ENCODE peak calls at places on chromosome 9, in ten cellular contexts. F is HuH-7; Z is stimulated activated CD8-positive, alpha-beta memory T cell treated with anti-CD3 and anti-CD28 coated beads, Interleukin-7, amount 100 ng/mL, for 24 hours; J is activated CD4-positive, alpha-beta memory T cell treated with anti-CD3 and anti-CD28 coated beads, Interleukin-2, amount 10 ng/mL, durations not matched to agents 7 days and 5 days; G is activated CD4-positive, alpha-beta T cell treated with anti-CD3 and anti-CD28 coated beads, Interleukin-2, amount 50 U/mL, for 1 hour; R is HT-29; K is activated CD8-positive, alpha-beta T cell treated with anti-CD3 and anti-CD28 coated beads, Interleukin-2, amount 10 ng/mL, durations not matched to agents 7 days and 5 days; E is NT2/D1; Y is HuH-7.5; I is Panc1. W is an unnamed sample.

GRCh38 chr9:107367727-107368502 is 84.8 kb downstream of the RAD23B start:
- DNase-seq in F (no peak), Z (no peak), J (no peak), G (no peak), R (no peak), K (no peak), E (no peak), Y (no peak), I (no peak), W (no peak)

GRCh38 chr9:33227013-33227398 is 13.0 kb upstream of the SPINK4 start:
- DNase-seq in F (no peak), Z (no peak), J (no peak), G (no peak), R (no peak), K (no peak), E (no peak), Y (no peak), I (no peak), W (no peak)

GRCh38 chr9:93134018-93134739 is at the start of gene NINJ1:
- DNase-seq in F (peak; percentile 90), Z (peak; percentile 56), J (peak; percentile 77), G (peak; percentile 80), R (peak; percentile 57), K (peak; percentile 73), E (no peak), Y (peak; percentile 95), I (no peak), W (peak; percentile 96)

GRCh38 chr9:131738293-131738692 is 1.6 kb downstream of the RAPGEF1 start:
- DNase-seq in F (no peak), Z (no peak), J (no peak), G (no peak), R (no peak), K (no peak), E (no peak), Y (no peak), I (no peak), W (no peak)

GRCh38 chr9:108217601-108218190 is 638.1 kb downstream of the ACTL7B start:
- DNase-seq in F (no peak), Z (no peak), J (no peak), G (no peak), R (no peak), K (no peak), E (no peak), Y (no peak), I (no peak), W (no peak)

GRCh38 chr9:81344366-81344765 is 345.0 kb downstream of the TLE1 start:
- DNase-seq in F (no peak), Z (no peak), J (no peak), G (no peak), R (no peak), K (no peak), E (no peak), Y (no peak), I (no peak), W (no peak)

GRCh38 chr9:121612511-121612998 is 38.9 kb upstream of the DAB2IP start:
- DNase-seq in F (no peak), Z (no peak), J (no peak), G (no peak), R (peak; percentile 65), K (peak; percentile 25), E (no peak), Y (no peak), I (no peak), W (no peak)

GRCh38 chr9:8732367-8733075 is 932.9 kb upstream of the DMAC1 start:
- DNase-seq in F (no peak), Z (no peak), J (no peak), G (no peak), R (no peak), K (no peak), E (no peak), Y (no peak), I (no peak), W (no peak)

GRCh38 chr9:136050706-136051567 is 44.2 kb downstream of the NACC2 start:
- DNase-seq in F (no peak), Z (no peak), J (no peak), G (no peak), R (peak; percentile 32), K (no peak), E (no peak), Y (no peak), I (no peak), W (no peak)

GRCh38 chr9:15935661-15936315 is 382.9 kb downstream of the CCDC171 start:
- DNase-seq in F (no peak), Z (no peak), J (no peak), G (no peak), R (no peak), K (no peak), E (no peak), Y (no peak), I (no peak), W (no peak)

GRCh38 chr9:126204197-126204596 is 122.4 kb upstream of the MVB12B start:
- DNase-seq in F (no peak), Z (no peak), J (no peak), G (no peak), R (no peak), K (no peak), E (no peak), Y (no peak), I (no peak), W (no peak)

GRCh38 chr9:104794070-104794469 is 30.1 kb downstream of the NIPSNAP3B start:
- DNase-seq in F (no peak), Z (no peak), J (no peak), G (no peak), R (no peak), K (no peak), E (no peak), Y (no peak), I (no peak), W (no peak)

GRCh38 chr9:4425358-4426045 is 64.8 kb upstream of the SLC1A1 start:
- DNase-seq in F (no peak), Z (no peak), J (no peak), G (no peak), R (no peak), K (no peak), E (no peak), Y (no peak), I (no peak), W (no peak)

GRCh38 chr9:12764150-12764549 is 10.7 kb upstream of the LURAP1L start:
- DNase-seq in F (no peak), Z (no peak), J (no peak), G (no peak), R (no peak), K (no peak), E (no peak), Y (no peak), I (no peak), W (no peak)

GRCh38 chr9:37752646-37753488 is 738 bp upstream of the TRMT10B start:
- DNase-seq in F (no peak), Z (no peak), J (no peak), G (no peak), R (no peak), K (no peak), E (no peak), Y (no peak), I (no peak), W (no peak)

GRCh38 chr9:3361115-3361514 is 164.7 kb downstream of the RFX3 start:
- DNase-seq in F (no peak), Z (no peak), J (no peak), G (no peak), R (no peak), K (no peak), E (no peak), Y (no peak), I (no peak), W (no peak)

GRCh38 chr9:8855046-8855445 is 1055.5 kb upstream of the DMAC1 start:
- DNase-seq in F (no peak), Z (no peak), J (no peak), G (no peak), R (no peak), K (no peak), E (no peak), Y (no peak), I (no peak), W (no peak)

GRCh38 chr9:18442629-18443491 is 31.1 kb upstream of the ADAMTSL1 start:
- DNase-seq in F (peak; percentile 28), Z (peak; percentile 7), J (peak; percentile 54), G (peak; percentile 23), R (peak; percentile 59), K (peak; percentile 68), E (peak; percentile 84), Y (peak; percentile 33), I (no peak), W (peak; percentile 18)

GRCh38 chr9:129860653-129861446 is 25.6 kb downstream of the USP20 start:
- DNase-seq in F (no peak), Z (no peak), J (no peak), G (no peak), R (no peak), K (no peak), E (no peak), Y (no peak), I (no peak), W (no peak)

GRCh38 chr9:37952731-37953130 is 48.8 kb upstream of the SLC25A51 start:
- DNase-seq in F (no peak), Z (no peak), J (no peak), G (no peak), R (no peak), K (no peak), E (no peak), Y (no peak), I (no peak), W (no peak)

GRCh38 chr9:130106860-130107848 is 53.4 kb downstream of the GPR107 start:
- DNase-seq in F (peak; percentile 71), Z (peak; percentile 83), J (peak; percentile 85), G (peak; percentile 90), R (peak; percentile 84), K (peak; percentile 90), E (peak; percentile 67), Y (peak; percentile 72), I (peak; percentile 27), W (no peak)

GRCh38 chr9:89435315-89435823 is 62.5 kb downstream of the SEMA4D start:
- DNase-seq in F (no peak), Z (no peak), J (peak; percentile 31), G (no peak), R (peak; percentile 87), K (no peak), E (peak; percentile 93), Y (peak; percentile 40), I (no peak), W (no peak)

GRCh38 chr9:33244150-33244784 is 4.3 kb downstream of the SPINK4 start:
- DNase-seq in F (no peak), Z (no peak), J (no peak), G (no peak), R (no peak), K (no peak), E (no peak), Y (no peak), I (no peak), W (no peak)

GRCh38 chr9:89635007-89635742 is 30.4 kb downstream of the GADD45G start:
- DNase-seq in F (no peak), Z (no peak), J (no peak), G (no peak), R (no peak), K (no peak), E (no peak), Y (no peak), I (no peak), W (no peak)

GRCh38 chr9:23538060-23538387 is 288.0 kb downstream of the ELAVL2 start:
- DNase-seq in F (no peak), Z (no peak), J (no peak), G (no peak), R (no peak), K (no peak), E (no peak), Y (no peak), I (no peak), W (no peak)

GRCh38 chr9:68619636-68620035 is 79.0 kb upstream of the TMEM252 start:
- DNase-seq in F (no peak), Z (no peak), J (no peak), G (no peak), R (no peak), K (no peak), E (no peak), Y (no peak), I (no peak), W (no peak)

GRCh38 chr9:93010056-93010455 is 48.4 kb upstream of the SUSD3 start:
- DNase-seq in F (no peak), Z (no peak), J (peak; percentile 13), G (no peak), R (no peak), K (no peak), E (no peak), Y (no peak), I (no peak), W (no peak)

GRCh38 chr9:69192214-69192613 is 18.1 kb downstream of the TJP2 start:
- DNase-seq in F (no peak), Z (no peak), J (no peak), G (no peak), R (no peak), K (no peak), E (no peak), Y (no peak), I (no peak), W (no peak)